ENCODE peak calls at places on chromosomes 7 and 10, in seven cellular contexts. K is IMR-90, C is SJSA1, E is tibial artery, I is heart left ventricle, A is MM.1S, M is A549. R is an unnamed sample.
A peak's percentile ranks its signal among the peaks of the same experiment; 100 is the strongest.

GRCh38 chr10:131963350-131963749 is 18.4 kb downstream of the BNIP3 start:
- DNase-seq in M (no peak), K (no peak), E (no peak), C (no peak), I (no peak), A (no peak), R (no peak)

GRCh38 chr10:29069952-29070351 is 218.9 kb upstream of the LYZL1 start:
- DNase-seq in A (no peak), C (no peak), I (no peak), M (no peak), E (no peak), K (no peak), R (no peak)

GRCh38 chr10:122054046-122055025 is 65.4 kb downstream of the TACC2 start:
- DNase-seq in E (peak; percentile 59), C (peak; percentile 24), M (peak; percentile 90), A (no peak), I (peak; percentile 64), K (peak; percentile 68), R (peak; percentile 69)

GRCh38 chr7:102125127-102125561 is 161.5 kb upstream of the SH2B2 start:
- DNase-seq in K (peak; percentile 93), E (peak; percentile 77), A (no peak), I (peak; percentile 32), M (peak; percentile 96), C (peak; percentile 88), R (peak; percentile 82)

GRCh38 chr10:4270116-4270515 is 485.1 kb upstream of the KLF6 start:
- DNase-seq in I (no peak), E (peak; percentile 45), K (peak; percentile 92), M (peak; percentile 39), A (no peak), C (peak; percentile 80), R (no peak)

GRCh38 chr10:58477902-58478301 is 34.8 kb upstream of the BICC1 start:
- DNase-seq in C (no peak), M (no peak), A (no peak), I (no peak), K (peak; percentile 14), E (no peak), R (no peak)

GRCh38 chr7:15057272-15057671 is 154.7 kb upstream of the DGKB start:
- DNase-seq in M (no peak), E (no peak), I (no peak), K (no peak), A (no peak), C (no peak), R (no peak)

GRCh38 chr10:122140941-122141623 is 130.0 kb upstream of the BTBD16 start:
- DNase-seq in I (peak; percentile 90), M (peak; percentile 98), C (peak; percentile 94), K (peak; percentile 94), E (peak; percentile 96), A (no peak), R (peak; percentile 94)

GRCh38 chr7:148481147-148481526 is 109.4 kb upstream of the C7orf33 start:
- DNase-seq in K (no peak), M (no peak), A (no peak), E (no peak), I (no peak), C (no peak), R (no peak)

GRCh38 chr10:69449841-69450240 is 1.4 kb upstream of the TSPAN15 start:
- DNase-seq in M (peak; percentile 95), K (peak; percentile 13), I (peak; percentile 56), A (peak; percentile 21), C (peak; percentile 63), E (peak; percentile 64), R (no peak)

GRCh38 chr7:152200395-152200794 is 174.9 kb downstream of the GALNT11 start:
- DNase-seq in C (no peak), E (no peak), M (no peak), I (no peak), K (no peak), A (no peak), R (no peak)

GRCh38 chr10:7107287-7107686 is 303.5 kb downstream of the SFMBT2 start:
- DNase-seq in I (no peak), A (no peak), E (no peak), C (no peak), K (peak; percentile 83), M (no peak), R (no peak)

GRCh38 chr10:33279791-33280190 is 54.7 kb downstream of the NRP1 start:
- DNase-seq in M (no peak), I (no peak), C (no peak), A (no peak), E (no peak), K (peak; percentile 40), R (no peak)

GRCh38 chr10:65742851-65743250 is 1183.0 kb upstream of the LRRTM3 start:
- DNase-seq in A (no peak), C (no peak), I (no peak), E (no peak), K (no peak), M (no peak), R (no peak)

GRCh38 chr10:30074933-30075332 is 15.5 kb upstream of the JCAD start:
- DNase-seq in C (no peak), A (no peak), K (no peak), I (no peak), M (no peak), E (no peak), R (no peak)

GRCh38 chr10:30074101-30074500 is 14.7 kb upstream of the JCAD start:
- DNase-seq in E (no peak), M (no peak), C (no peak), K (no peak), A (no peak), I (no peak), R (no peak)

GRCh38 chr10:30073045-30073766 is 13.8 kb upstream of the JCAD start:
- DNase-seq in C (no peak), A (no peak), E (no peak), I (no peak), M (no peak), K (no peak), R (no peak)

GRCh38 chr10:30072068-30072467 is 12.7 kb upstream of the JCAD start:
- DNase-seq in E (no peak), A (no peak), K (no peak), C (no peak), I (no peak), M (no peak), R (no peak)

DNA sequence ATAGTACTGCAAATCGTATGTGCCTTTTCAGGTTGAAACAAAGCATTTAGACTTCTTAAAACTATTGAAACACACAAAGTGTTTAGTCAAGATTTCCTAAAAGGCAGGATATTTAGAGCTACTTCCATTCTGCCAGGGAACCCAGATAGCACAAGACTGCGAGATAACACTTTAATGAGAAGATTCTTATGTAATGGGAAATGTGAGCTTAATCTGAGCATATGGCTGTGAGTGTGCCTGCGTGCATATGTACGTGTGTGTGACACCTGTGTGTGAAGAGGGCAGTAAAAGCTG is 14.3 kb upstream of the JCAD start:
- DNase-seq in E (no peak), C (no peak), M (no peak), A (no peak), I (no peak), K (no peak), R (no peak)
- H3K9me3 ChIP-seq in E (no peaks in the 10 kb centered on the region), C (no peaks in the 10 kb centered on the region), M (no peaks in the 10 kb centered on the region), A (no peaks in the 10 kb centered on the region), I (no peaks in the 10 kb centered on the region), K (no peaks in the 10 kb centered on the region), R (no peaks in the 10 kb centered on the region)

DNA sequence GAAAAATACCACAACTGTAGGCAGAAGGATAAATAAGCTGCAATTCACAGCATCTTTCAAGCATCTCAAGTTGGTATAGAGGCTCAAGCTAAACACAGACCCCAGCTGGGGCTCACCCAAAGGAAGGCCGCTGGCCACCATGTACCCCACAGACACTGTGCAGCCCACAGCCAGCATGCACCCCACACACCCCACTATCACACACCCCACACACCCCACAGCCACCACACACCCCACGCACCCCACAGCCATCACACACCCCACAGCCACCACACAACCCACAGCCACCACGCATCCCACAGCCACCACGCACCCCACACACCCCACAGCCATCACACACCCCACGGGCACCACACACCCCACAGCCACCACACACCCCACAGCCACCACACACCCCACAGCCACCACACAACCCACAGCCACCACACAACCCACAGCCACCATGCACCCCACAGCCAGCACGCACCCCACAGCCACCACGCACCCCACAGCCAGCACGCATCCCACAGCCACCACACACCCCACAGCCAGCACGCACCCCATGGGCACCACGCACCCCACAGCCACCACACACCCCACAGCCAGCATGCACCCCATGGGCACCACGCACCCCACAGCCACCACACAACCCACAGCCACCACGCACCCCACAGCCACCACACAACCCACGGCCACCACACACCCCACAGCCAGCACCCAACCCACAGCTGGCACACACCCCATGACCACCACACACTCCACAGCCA is 214.7 kb downstream of the DNAJB6 start:
- DNase-seq in I (no peak), E (peak; percentile 2), A (no peak), C (no peak), K (no peak), M (no peak), R (no peak)
- H3K9me3 ChIP-seq in I (no peaks in the 10 kb centered on the region), E (no peaks in the 10 kb centered on the region), A (no peaks in the 10 kb centered on the region), C (no peaks in the 10 kb centered on the region), K (peaks cover 57% of the 10 kb centered on the region), M (no peaks in the 10 kb centered on the region), R (no peaks in the 10 kb centered on the region)

GRCh38 chr10:83283151-83283550 is 856.2 kb upstream of the GHITM start:
- DNase-seq in M (no peak), E (no peak), C (no peak), K (no peak), I (no peak), A (no peak), R (no peak)

GRCh38 chr10:83289373-83289772 is 849.9 kb upstream of the GHITM start:
- DNase-seq in C (no peak), E (no peak), A (no peak), M (no peak), I (no peak), K (no peak), R (no peak)

DNA sequence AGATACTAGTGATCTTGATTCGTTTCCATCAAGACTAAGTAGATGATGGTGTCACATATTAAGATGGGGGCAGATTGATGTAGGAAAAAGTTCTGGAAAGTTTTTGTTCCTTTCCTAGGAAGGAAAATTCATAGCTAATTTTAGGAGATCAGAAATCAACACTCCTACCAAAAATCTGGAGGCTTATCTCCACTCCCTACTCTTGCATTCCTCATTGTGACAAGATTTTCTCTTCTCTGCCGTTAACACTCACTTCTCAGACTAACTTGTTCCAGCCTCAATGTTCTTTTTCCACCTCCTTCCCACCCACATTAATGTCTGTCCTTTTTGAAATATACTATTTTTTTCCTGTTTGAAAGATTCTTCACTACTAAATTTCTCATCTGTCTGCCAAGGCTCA is 851.9 kb upstream of the GHITM start:
- DNase-seq in I (no peak), K (no peak), C (no peak), E (no peak), M (no peak), A (no peak), R (no peak)
- H3K9me3 ChIP-seq in I (peaks cover 4% of the 10 kb centered on the region), K (peaks cover 9% of the 10 kb centered on the region), C (no peaks in the 10 kb centered on the region), E (no peaks in the 10 kb centered on the region), M (peaks cover 2% of the 10 kb centered on the region), A (no peaks in the 10 kb centered on the region), R (no peaks in the 10 kb centered on the region)

GRCh38 chr7:140909476-140910161 is 15.1 kb downstream of the BRAF start:
- DNase-seq in M (no peak), E (no peak), C (no peak), A (no peak), I (no peak), K (no peak), R (no peak)

GRCh38 chr7:140911746-140912145 is 13.0 kb downstream of the BRAF start:
- DNase-seq in I (no peak), A (no peak), M (no peak), E (no peak), C (no peak), K (peak; percentile 11), R (no peak)

GRCh38 chr7:140902305-140902953 is 22.3 kb downstream of the BRAF start:
- DNase-seq in E (no peak), I (no peak), A (no peak), K (no peak), M (no peak), C (no peak), R (no peak)

GRCh38 chr7:140904081-140904480 is 20.6 kb downstream of the BRAF start:
- DNase-seq in C (no peak), A (no peak), E (no peak), K (peak; percentile 33), M (no peak), I (no peak), R (no peak)

GRCh38 chr7:140908351-140908750 is 16.4 kb downstream of the BRAF start:
- DNase-seq in E (no peak), I (no peak), M (no peak), K (no peak), A (no peak), C (no peak), R (no peak)
- H3K9me3 ChIP-seq in E (no peaks in the 10 kb centered on the region), I (no peaks in the 10 kb centered on the region), M (no peaks in the 10 kb centered on the region), K (no peaks in the 10 kb centered on the region), A (no peaks in the 10 kb centered on the region), C (no peaks in the 10 kb centered on the region), R (no peaks in the 10 kb centered on the region)

R was measured in uterus.